ENCODE peak calls at places on chromosomes 13 and 19, in seven cellular contexts. E is IMR-90, O is H1, F is neuronal stem cell, K is H9, Y is mesendoderm, T is trophoblast cell. S is an unnamed sample.

GRCh38 chr19:58399903-58400637 is 4.6 kb downstream of the RNF225 start:
- DNase-seq in T (no peak), Y (no peak), O (no peak), E (no peak), K (peak; percentile 12), F (no peak), S (no peak)

GRCh38 chr13:97125810-97126738 is 96.1 kb upstream of the MBNL2 start:
- DNase-seq in T (no peak), Y (no peak), F (no peak), E (peak; percentile 39), O (no peak), K (no peak), S (no peak)

GRCh38 chr13:20717581-20718542 is 14.4 kb downstream of the IL17D start:
- DNase-seq in T (no peak), Y (no peak), F (no peak), O (no peak), K (no peak), E (no peak), S (no peak)

GRCh38 chr13:96091164-96091931 is 1.4 kb downstream of the HS6ST3 start:
- DNase-seq in Y (peak; percentile 46), K (peak; percentile 64), O (no peak), E (no peak), T (no peak), F (peak; percentile 20), S (no peak)

GRCh38 chr19:39296055-39296645 is at the start of gene IFNL1:
- DNase-seq in F (no peak), Y (no peak), E (no peak), T (no peak), K (no peak), O (no peak), S (no peak)

GRCh38 chr13:80979035-80979641 is 638.2 kb upstream of the SPRY2 start:
- DNase-seq in E (peak; percentile 54), K (peak; percentile 57), Y (peak; percentile 75), O (peak; percentile 15), F (peak; percentile 37), T (peak; percentile 29), S (peak; percentile 73)

GRCh38 chr13:97889803-97890202 is 63.7 kb upstream of the IPO5 start:
- DNase-seq in F (no peak), E (no peak), O (no peak), T (no peak), Y (no peak), K (no peak), S (no peak)

GRCh38 chr13:45860240-45860639 is 8.7 kb upstream of the SIAH3 start:
- DNase-seq in Y (no peak), F (no peak), O (no peak), T (no peak), E (no peak), K (no peak), S (no peak)

GRCh38 chr13:35851238-35851814 is 279.9 kb downstream of the DCLK1 start:
- DNase-seq in K (no peak), Y (no peak), F (no peak), O (no peak), T (no peak), E (no peak), S (no peak)

GRCh38 chr13:65057986-65058385 is 2172.2 kb downstream of the PCDH9 start:
- DNase-seq in Y (no peak), K (no peak), F (no peak), E (no peak), T (no peak), O (no peak), S (no peak)

GRCh38 chr19:9711815-9712214 is 36.9 kb upstream of the ZNF562 start:
- DNase-seq in E (no peak), Y (no peak), F (no peak), T (no peak), K (no peak), O (no peak), S (no peak)

GRCh38 chr13:85528578-85529215 is 270.5 kb downstream of the SLITRK6 start:
- DNase-seq in E (peak; percentile 90), O (no peak), K (no peak), Y (peak; percentile 4), T (peak; percentile 4), F (no peak), S (peak; percentile 37)

GRCh38 chr19:10521461-10522216 is 4.4 kb upstream of the S1PR5 start:
- DNase-seq in F (no peak), O (no peak), K (no peak), Y (no peak), E (no peak), T (no peak), S (no peak)

GRCh38 chr13:107835339-107836018 is 379.9 kb downstream of the LIG4 start:
- DNase-seq in T (no peak), K (no peak), E (peak; percentile 88), O (no peak), F (no peak), Y (peak; percentile 40), S (peak; percentile 75)

GRCh38 chr13:97621631-97622030 is 187.7 kb downstream of the RAP2A start:
- DNase-seq in O (no peak), E (no peak), K (peak; percentile 73), Y (peak; percentile 51), T (no peak), F (peak; percentile 20), S (no peak)

GRCh38 chr13:40318366-40318765 is 348.1 kb downstream of the FOXO1 start:
- DNase-seq in Y (no peak), O (no peak), F (no peak), T (no peak), E (no peak), K (no peak), S (no peak)

GRCh38 chr19:45249261-45250033 is 1.6 kb upstream of the MARK4 start:
- DNase-seq in F (no peak), O (no peak), K (no peak), T (no peak), Y (no peak), E (no peak), S (no peak)

GRCh38 chr19:45253396-45254027 is 2.4 kb downstream of the MARK4 start:
- DNase-seq in E (peak; percentile 21), O (no peak), F (no peak), T (no peak), Y (peak; percentile 27), K (no peak), S (no peak)

GRCh38 chr19:45250216-45250831 is 747 bp upstream of the MARK4 start:
- DNase-seq in T (peak; percentile 87), K (no peak), O (no peak), E (no peak), F (no peak), Y (peak; percentile 39), S (no peak)

GRCh38 chr19:45251452-45252354 is 632 bp downstream of the MARK4 start:
- DNase-seq in Y (peak; percentile 52), E (no peak), T (no peak), K (no peak), O (no peak), F (no peak), S (peak; percentile 41)

DNA sequence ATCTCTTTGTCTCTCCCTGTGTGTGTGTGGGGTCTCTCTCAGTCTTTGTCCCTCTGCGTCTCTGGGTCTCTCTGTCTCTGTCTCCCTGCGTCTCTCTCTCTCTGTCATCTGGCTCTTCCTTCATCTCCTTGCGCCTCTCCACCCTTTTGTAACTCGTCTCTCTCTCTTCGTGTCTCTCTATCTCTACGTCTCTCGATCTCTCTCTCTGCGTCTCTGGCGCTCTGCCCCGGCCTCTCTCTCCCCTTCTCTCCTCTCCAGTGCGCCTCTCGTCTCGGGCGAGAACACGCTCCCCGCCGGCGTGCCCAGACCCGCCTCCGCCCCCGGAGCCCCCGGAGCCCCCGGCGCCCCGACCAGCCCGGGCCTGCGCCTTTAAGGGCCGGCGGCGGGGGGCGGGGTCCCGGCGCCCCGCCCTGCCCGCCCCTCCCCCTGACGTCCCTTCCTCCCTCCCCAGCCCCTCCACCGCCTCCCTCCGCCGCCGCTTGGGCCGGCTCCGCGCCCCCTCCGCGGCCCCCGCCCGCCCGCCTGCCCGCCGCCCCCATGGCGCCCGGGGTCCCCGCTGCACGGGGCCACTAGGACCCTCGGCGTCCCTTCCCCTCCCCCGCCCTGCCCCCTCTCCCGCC is at the start of gene MARK4:
- DNase-seq in O (no peak), K (peak; percentile 69), F (peak; percentile 55), E (peak; percentile 34), T (no peak), Y (peak; percentile 51), S (peak; percentile 61)
- H2AK5ac ChIP-seq in O (no peak within 1 kb of the TSS), K (no peak within 1 kb of the TSS), F (peak within 1 kb of the TSS; percentile 92), E (peak within 1 kb of the TSS; percentile 21), T (peak within 1 kb of the TSS; percentile 39), Y (no peak within 1 kb of the TSS), S (peak within 1 kb of the TSS; percentile 32)

DNA sequence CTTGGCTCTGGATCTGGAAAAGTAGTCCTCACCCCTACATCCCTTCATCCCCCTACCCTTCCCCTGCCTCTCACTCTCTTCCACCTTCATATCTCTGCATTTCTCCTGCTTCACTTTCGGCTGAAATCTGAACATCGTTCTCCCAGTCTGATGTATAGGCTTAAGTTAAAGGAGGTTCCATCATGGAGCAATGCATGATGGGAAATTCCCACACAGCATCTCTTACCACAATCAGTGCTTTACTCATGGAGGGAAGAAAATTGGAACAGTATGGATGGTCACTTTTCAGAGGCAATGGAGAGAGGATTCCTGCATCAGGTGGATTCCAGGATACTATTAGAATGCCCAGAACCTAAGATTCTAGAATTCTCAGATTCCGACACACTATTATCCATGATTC is 6.1 kb upstream of the KLK8 start:
- DNase-seq in E (no peak), K (no peak), Y (no peak), O (no peak), T (no peak), F (no peak), S (no peak)
- H2AK5ac ChIP-seq in E (no peak overlapping the region), K (no peak overlapping the region), Y (no peak overlapping the region), O (no peak overlapping the region), T (no peak overlapping the region), F (no peak overlapping the region), S (no peak overlapping the region)

GRCh38 chr13:72689181-72689696 is 38.2 kb downstream of the MZT1 start:
- DNase-seq in Y (no peak), K (no peak), O (no peak), T (no peak), F (no peak), E (no peak), S (no peak)
- H2AK5ac ChIP-seq in Y (no peak overlapping the region), K (no peak overlapping the region), O (no peak overlapping the region), T (no peak overlapping the region), F (no peak overlapping the region), E (no peak overlapping the region), S (no peak overlapping the region)

DNA sequence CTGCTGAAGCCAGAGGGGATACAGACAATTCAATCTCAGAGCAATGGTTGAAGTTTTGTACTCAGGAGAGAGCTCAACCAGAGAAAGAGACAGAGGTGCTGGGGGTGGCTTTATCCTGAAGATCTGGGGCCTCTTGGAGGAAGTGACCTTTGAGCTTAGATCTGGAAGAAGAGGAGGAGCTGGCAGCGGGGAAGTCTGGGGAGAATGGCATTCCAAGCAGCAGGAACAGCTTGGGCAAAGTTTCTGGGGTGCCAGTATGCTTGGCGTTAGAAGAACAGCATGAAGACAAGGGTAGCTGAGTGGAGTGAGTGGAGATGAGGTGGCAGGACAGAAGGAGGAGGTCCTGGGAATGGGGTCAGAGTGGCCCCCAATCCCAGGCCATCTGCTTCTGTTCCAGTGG is 11.3 kb downstream of the MAST3 start:
- DNase-seq in T (no peak), O (no peak), E (no peak), F (no peak), Y (no peak), K (no peak), S (no peak)
- H2AK5ac ChIP-seq in T (no peak overlapping the region), O (no peak overlapping the region), E (no peak overlapping the region), F (peak overlapping the region; percentile 68), Y (no peak overlapping the region), K (no peak overlapping the region), S (no peak overlapping the region)